ENCODE peak calls at places on chromosomes 1 and 21, in four cellular contexts. One of them, this sample, is unnamed. For H3K4me1, the result is how much of the 10 kb centered on the place peaks cover.

GRCh38 chr1:111516008-111516535 is 12.6 kb upstream of the ADORA3 start:
- DNase-seq in H1: peak
- DNase-seq in K562: peak
- DNase-seq in GM12878: no peak
- DNase-seq in this sample: no peak

GRCh38 chr1:234535763-234536515 is 57.0 kb upstream of the TARBP1 start:
- DNase-seq in H1: no peak
- DNase-seq in K562: no peak
- DNase-seq in GM12878: no peak
- DNase-seq in this sample: no peak

GRCh38 chr1:59046730-59047157 is 250.2 kb upstream of the FGGY start:
- DNase-seq in K562: no peak
- DNase-seq in GM12878: peak
- DNase-seq in H1: no peak
- DNase-seq in this sample: no peak

GRCh38 chr1:108695515-108695914 is 3.4 kb downstream of the PRPF38B start:
- DNase-seq in K562: no peak
- DNase-seq in GM12878: no peak
- DNase-seq in H1: no peak
- DNase-seq in this sample: no peak

GRCh38 chr1:54994355-54994990 is 4.3 kb upstream of the BSND start:
- DNase-seq in K562: no peak
- DNase-seq in GM12878: no peak
- DNase-seq in H1: no peak
- DNase-seq in this sample: no peak

GRCh38 chr1:116337398-116337797 is 35.6 kb upstream of the ATP1A1 start:
- DNase-seq in K562: no peak
- DNase-seq in H1: no peak
- DNase-seq in GM12878: no peak
- DNase-seq in this sample: no peak

GRCh38 chr1:206513312-206514111 is 6.2 kb downstream of the RASSF5 start:
- DNase-seq in GM12878: no peak
- DNase-seq in K562: no peak
- DNase-seq in H1: no peak
- DNase-seq in this sample: no peak

GRCh38 chr21:41622831-41623548 is 115.0 kb upstream of the TMPRSS2 start:
- DNase-seq in H1: no peak
- DNase-seq in K562: no peak
- DNase-seq in GM12878: no peak
- DNase-seq in this sample: no peak

GRCh38 chr1:241451981-241452380 is 67.6 kb downstream of the FH start:
- DNase-seq in H1: no peak
- DNase-seq in GM12878: no peak
- DNase-seq in K562: no peak
- DNase-seq in this sample: no peak

GRCh38 chr1:26239936-26240335 is 5.9 kb downstream of the CEP85 start:
- DNase-seq in K562: no peak
- DNase-seq in GM12878: no peak
- DNase-seq in H1: no peak
- DNase-seq in this sample: no peak

GRCh38 chr1:75338974-75339483 is 204.8 kb downstream of the LHX8 start:
- DNase-seq in GM12878: peak
- DNase-seq in H1: no peak
- DNase-seq in K562: no peak
- DNase-seq in this sample: no peak

GRCh38 chr1:64986903-64987871 is 20.8 kb upstream of the JAK1 start:
- DNase-seq in H1: no peak
- DNase-seq in GM12878: peak
- DNase-seq in K562: no peak
- DNase-seq in this sample: no peak
- TF ChIP-seq EGR1 in H1: no peak
- TF ChIP-seq EGR1 in GM12878: no peak
- TF ChIP-seq EGR1 in K562: no peak
- TF ChIP-seq EGR1 in this sample: no peak

GRCh38 chr1:20507564-20508410 is at the start of gene MUL1:
- DNase-seq in K562: peak
- DNase-seq in GM12878: peak
- DNase-seq in H1: peak
- DNase-seq in this sample: peak
- H3K4me1 ChIP-seq in K562: under half
- H3K4me1 ChIP-seq in GM12878: under half
- H3K4me1 ChIP-seq in H1: under half
- H3K4me1 ChIP-seq in this sample: under half

GRCh38 chr1:183470147-183470960 is 1.9 kb upstream of the SMG7 start:
- DNase-seq in GM12878: peak
- DNase-seq in H1: no peak
- DNase-seq in K562: peak
- DNase-seq in this sample: peak

GRCh38 chr1:183470961-183471747 is 1.1 kb upstream of the SMG7 start:
- DNase-seq in GM12878: peak
- DNase-seq in H1: no peak
- DNase-seq in K562: peak
- DNase-seq in this sample: peak

GRCh38 chr1:183471748-183472487 is 381 bp upstream of the SMG7 start:
- DNase-seq in K562: peak
- DNase-seq in H1: peak
- DNase-seq in GM12878: peak
- DNase-seq in this sample: peak

GRCh38 chr1:183472488-183473285 is at the start of gene SMG7:
- DNase-seq in H1: no peak
- DNase-seq in GM12878: no peak
- DNase-seq in K562: peak
- DNase-seq in this sample: no peak

GRCh38 chr1:183467687-183468086 is 4.6 kb upstream of the SMG7 start:
- DNase-seq in H1: no peak
- DNase-seq in K562: no peak
- DNase-seq in GM12878: no peak
- DNase-seq in this sample: no peak
- TF ChIP-seq EGR1 in H1: no peak
- TF ChIP-seq EGR1 in K562: no peak
- TF ChIP-seq EGR1 in GM12878: no peak
- TF ChIP-seq EGR1 in this sample: no peak

GRCh38 chr1:21018673-21019072 is 158.0 kb downstream of the EIF4G3 start:
- DNase-seq in GM12878: no peak
- DNase-seq in H1: no peak
- DNase-seq in K562: no peak
- DNase-seq in this sample: no peak

GRCh38 chr1:21020151-21020550 is 156.5 kb downstream of the EIF4G3 start:
- DNase-seq in GM12878: no peak
- DNase-seq in H1: no peak
- DNase-seq in K562: no peak
- DNase-seq in this sample: no peak

GRCh38 chr1:21024918-21025317 is 151.8 kb downstream of the EIF4G3 start:
- DNase-seq in H1: no peak
- DNase-seq in GM12878: no peak
- DNase-seq in K562: no peak
- DNase-seq in this sample: no peak

GRCh38 chr1:21022279-21023040 is 154.2 kb downstream of the EIF4G3 start:
- DNase-seq in H1: no peak
- DNase-seq in K562: peak
- DNase-seq in GM12878: peak
- DNase-seq in this sample: peak

GRCh38 chr1:21021311-21021710 is 155.4 kb downstream of the EIF4G3 start:
- DNase-seq in GM12878: no peak
- DNase-seq in H1: no peak
- DNase-seq in K562: no peak
- DNase-seq in this sample: no peak
- H3K4me1 ChIP-seq in GM12878: under half
- H3K4me1 ChIP-seq in H1: under half
- H3K4me1 ChIP-seq in K562: under half
- H3K4me1 ChIP-seq in this sample: under half

GRCh38 chr1:2918441-2918840 is 102.8 kb upstream of the ACTRT2 start:
- DNase-seq in H1: no peak
- DNase-seq in K562: no peak
- DNase-seq in GM12878: no peak
- DNase-seq in this sample: no peak
- TF ChIP-seq EGR1 in H1: no peak
- TF ChIP-seq EGR1 in K562: no peak
- TF ChIP-seq EGR1 in GM12878: no peak
- TF ChIP-seq EGR1 in this sample: no peak

DNA sequence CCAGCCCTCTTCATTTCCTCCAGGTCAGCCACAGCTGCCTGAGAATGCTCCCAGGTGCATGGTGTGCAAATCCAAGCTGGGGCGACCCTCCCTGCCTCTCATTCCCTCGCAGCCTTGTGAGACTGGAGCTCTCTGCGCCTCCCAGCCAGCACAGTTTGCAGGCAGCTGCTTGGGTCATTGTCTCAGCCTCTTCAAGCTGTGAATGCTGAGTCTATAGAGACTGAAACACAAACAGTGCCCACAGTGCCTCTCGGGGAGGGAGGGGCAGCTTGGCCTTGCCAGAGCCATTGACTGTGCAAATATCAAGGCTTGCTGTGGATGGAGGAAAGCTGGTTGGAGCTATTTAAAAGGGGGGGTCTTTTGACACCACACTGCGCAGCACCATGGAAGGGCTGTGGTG is 10.6 kb downstream of the PLXNA2 start:
- DNase-seq in K562: no peak
- DNase-seq in GM12878: no peak
- DNase-seq in H1: peak
- DNase-seq in this sample: no peak
- H3K4me1 ChIP-seq in K562: under half
- H3K4me1 ChIP-seq in GM12878: under half
- H3K4me1 ChIP-seq in H1: under half
- H3K4me1 ChIP-seq in this sample: under half

DNA sequence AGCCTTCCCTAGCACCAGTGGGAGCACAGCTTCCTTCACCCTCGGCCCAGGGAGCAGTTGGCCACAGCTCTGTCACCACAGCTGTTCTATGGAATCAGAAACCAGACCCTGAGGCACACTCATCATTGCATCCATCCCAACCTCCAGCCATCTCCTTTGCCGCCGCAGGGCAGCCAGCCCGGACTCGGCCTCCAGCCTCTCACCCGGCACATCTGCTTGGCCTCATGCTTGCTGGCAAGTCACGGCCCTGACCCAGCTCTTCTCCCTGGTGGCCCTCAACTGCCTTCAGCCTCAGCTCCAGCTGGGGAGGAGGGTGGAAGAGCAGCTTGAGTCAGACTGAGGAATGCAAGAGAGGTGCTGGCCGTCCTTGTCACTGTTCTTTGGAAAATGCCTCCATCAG is 59.8 kb downstream of the TOR1AIP2 start:
- DNase-seq in K562: no peak
- DNase-seq in GM12878: no peak
- DNase-seq in H1: no peak
- DNase-seq in this sample: no peak
- TF ChIP-seq EGR1 in K562: no peak
- TF ChIP-seq EGR1 in GM12878: no peak
- TF ChIP-seq EGR1 in H1: no peak
- TF ChIP-seq EGR1 in this sample: no peak

GRCh38 chr1:165844114-165844798 is 16.8 kb downstream of the UCK2 start:
- DNase-seq in H1: no peak
- DNase-seq in K562: no peak
- DNase-seq in GM12878: no peak
- DNase-seq in this sample: no peak

GRCh38 chr1:165843304-165843703 is 15.9 kb downstream of the UCK2 start:
- DNase-seq in H1: no peak
- DNase-seq in GM12878: no peak
- DNase-seq in K562: no peak
- DNase-seq in this sample: no peak

GRCh38 chr1:165842363-165843129 is 15.1 kb downstream of the UCK2 start:
- DNase-seq in K562: peak
- DNase-seq in GM12878: no peak
- DNase-seq in H1: no peak
- DNase-seq in this sample: no peak

GRCh38 chr1:165840419-165840818 is 13.0 kb downstream of the UCK2 start:
- DNase-seq in GM12878: no peak
- DNase-seq in K562: no peak
- DNase-seq in H1: no peak
- DNase-seq in this sample: no peak

DNA sequence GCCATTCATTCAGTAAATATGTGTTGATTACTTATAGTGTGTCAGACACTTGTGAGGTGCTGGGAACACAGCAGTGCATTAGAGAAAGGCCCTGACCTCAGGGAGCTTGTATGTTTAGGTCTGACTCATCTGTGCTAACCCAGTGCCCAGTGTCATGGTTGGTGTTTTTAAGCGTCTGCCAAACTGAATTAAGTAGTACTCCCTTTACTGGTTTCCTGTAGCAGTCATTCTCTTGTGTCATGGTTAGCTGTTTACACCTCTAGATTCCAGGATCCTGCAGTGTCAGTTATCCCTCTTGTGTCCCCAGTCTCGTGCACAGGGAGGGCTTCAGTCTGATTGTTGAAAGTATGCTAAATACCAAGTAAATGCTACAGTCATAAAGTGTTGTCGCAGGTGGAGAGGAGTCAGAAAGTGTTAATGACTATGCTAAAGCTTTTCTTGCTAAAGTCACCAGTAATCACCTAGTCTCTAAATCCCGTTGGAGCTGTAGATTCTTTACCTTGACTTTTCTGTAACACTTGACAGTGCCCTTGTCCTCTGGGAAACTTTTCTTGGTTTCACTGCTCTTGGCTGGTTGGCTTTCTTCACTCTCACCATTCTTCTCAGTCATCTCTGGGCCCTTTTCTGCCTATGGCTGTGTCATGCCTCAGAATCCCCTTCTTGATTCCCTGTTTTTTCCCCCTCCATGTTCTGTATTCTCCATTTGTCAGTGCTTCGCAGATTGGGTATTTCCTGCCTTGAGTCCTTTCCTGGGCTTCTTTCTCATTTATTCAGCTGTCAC is 14.4 kb downstream of the UCK2 start:
- DNase-seq in K562: no peak
- DNase-seq in H1: no peak
- DNase-seq in GM12878: no peak
- DNase-seq in this sample: no peak
- H3K4me1 ChIP-seq in K562: under half
- H3K4me1 ChIP-seq in H1: under half
- H3K4me1 ChIP-seq in GM12878: under half
- H3K4me1 ChIP-seq in this sample: under half

This sample was measured in HCT116.